ENCODE peak calls at places on chromosomes 4 and X, in ten cellular contexts. D is NCI-H510A treated with DMSO at 0.1 percent for 48 hours; T is CD8-positive, alpha-beta memory T cell; L is NCI-H2171 treated with DMSO at 0.1 percent for 48 hours; Z is mammary epithelial cell; X is stimulated activated CD8-positive, alpha-beta memory T cell treated with anti-CD3 and anti-CD28 coated beads, Interleukin-4, amount 100 ng/mL, for 24 hours; S is EH; U is NCI-H1694 treated with DMSO at 0.1 percent for 48 hours; A is C1 segment of cervical spinal cord; M is cardiac muscle cell. H is an unnamed sample.

GRCh38 chr4:140103676-140104075 is 50.3 kb downstream of the MAML3 start:
- DNase-seq in D (no peak), T (no peak), L (no peak), Z (peak), X (no peak), S (peak), U (no peak), A (no peak), M (peak), H (no peak)

GRCh38 chr4:7420661-7421040 is 14.1 kb downstream of the PSAPL1 start:
- DNase-seq in D (peak), T (no peak), L (no peak), Z (no peak), X (no peak), S (no peak), U (no peak), A (no peak), M (no peak), H (no peak)

GRCh38 chrX:110210417-110211139 is 107.3 kb downstream of the AMMECR1 start:
- DNase-seq in D (no peak), T (no peak), L (peak), Z (peak), X (no peak), S (peak), U (peak), A (no peak), M (peak), H (no peak)

GRCh38 chr4:122156819-122157218 is 4.7 kb downstream of the BLTP1 start:
- DNase-seq in D (no peak), T (no peak), L (no peak), Z (no peak), X (no peak), S (no peak), U (no peak), A (no peak), M (peak), H (no peak)

GRCh38 chr4:151100517-151100916 is 1.1 kb downstream of the RPS3A start:
- DNase-seq in D (no peak), T (no peak), L (no peak), Z (no peak), X (no peak), S (no peak), U (no peak), A (no peak), M (no peak), H (peak)

GRCh38 chr4:99052902-99053301 is 35.7 kb downstream of the ADH5 start:
- DNase-seq in D (no peak), T (no peak), L (no peak), Z (no peak), X (no peak), S (no peak), U (no peak), A (no peak), M (no peak), H (no peak)

GRCh38 chr4:155690044-155690837 is 23.6 kb downstream of the GUCY1A1 start:
- DNase-seq in D (no peak), T (no peak), L (no peak), Z (no peak), X (no peak), S (no peak), U (no peak), A (no peak), M (no peak), H (no peak)

GRCh38 chr4:124478518-124478917 is 234.0 kb downstream of the ANKRD50 start:
- DNase-seq in D (no peak), T (no peak), L (no peak), Z (no peak), X (no peak), S (peak), U (no peak), A (no peak), M (peak), H (no peak)

GRCh38 chr4:80295841-80296240 is 29.4 kb downstream of the FGF5 start:
- DNase-seq in D (no peak), T (no peak), L (no peak), Z (no peak), X (no peak), S (peak), U (no peak), A (no peak), M (no peak), H (no peak)

GRCh38 chr4:93830090-93830818 is 1.7 kb downstream of the ATOH1 start:
- DNase-seq in D (no peak), T (no peak), L (no peak), Z (no peak), X (no peak), S (no peak), U (no peak), A (no peak), M (no peak), H (no peak)

GRCh38 chr4:31370866-31371465 is 650.8 kb downstream of the PCDH7 start:
- DNase-seq in D (peak), T (no peak), L (no peak), Z (peak), X (no peak), S (peak), U (peak), A (no peak), M (peak), H (peak)

GRCh38 chrX:111264397-111264796 is 5.9 kb downstream of the CAPN6 start:
- DNase-seq in D (no peak), T (no peak), L (no peak), Z (no peak), X (no peak), S (no peak), U (no peak), A (no peak), M (no peak), H (no peak)

GRCh38 chrX:46770817-46771163 is 11.9 kb upstream of the SLC9A7 start:
- DNase-seq in D (no peak), T (no peak), L (peak), Z (peak), X (no peak), S (peak), U (no peak), A (no peak), M (peak), H (no peak)

GRCh38 chr4:13298655-13299054 is 185.5 kb downstream of the RAB28 start:
- DNase-seq in D (no peak), T (no peak), L (no peak), Z (no peak), X (no peak), S (no peak), U (no peak), A (no peak), M (no peak), H (no peak)

GRCh38 chr4:155659168-155659567 is 7.5 kb upstream of the GUCY1A1 start:
- DNase-seq in D (no peak), T (no peak), L (no peak), Z (no peak), X (no peak), S (no peak), U (no peak), A (no peak), M (no peak), H (no peak)

GRCh38 chrX:131595120-131595519 is 51.2 kb downstream of the OR13H1 start:
- DNase-seq in D (no peak), T (no peak), L (no peak), Z (no peak), X (no peak), S (no peak), U (no peak), A (no peak), M (peak), H (no peak)

GRCh38 chrX:154967603-154968002 is 54.9 kb downstream of the F8 start:
- DNase-seq in D (no peak), T (no peak), L (no peak), Z (peak), X (no peak), S (peak), U (no peak), A (no peak), M (no peak), H (no peak)